ENCODE peak calls at places on chromosomes 12 and 14, in five cellular contexts. X is GM13976; E is stimulated activated CD4-positive, alpha-beta T cell treated with anti-CD3 and anti-CD28 coated beads, Interleukin-15, amount 100 ng/mL, for 24 hours; P is left kidney; S is activated T-cell treated with anti-CD3 and anti-CD28 coated beads for 24 hours. R is an unnamed sample.

GRCh38 chr12:22518067-22518719 is 26.1 kb downstream of the C2CD5 start:
- DNase-seq in X (no peak), E (no peak), P (no peak), S (no peak), R (no peak)

GRCh38 chr14:28515571-28515970 is 251.0 kb upstream of the FOXG1 start:
- DNase-seq in X (no peak), E (no peak), P (no peak), S (no peak), R (no peak)

GRCh38 chr14:61296151-61296550 is 15.0 kb upstream of the TMEM30B start:
- DNase-seq in X (no peak), E (no peak), P (no peak), S (no peak), R (no peak)

GRCh38 chr14:82565825-82566224 is 1032.2 kb upstream of the SEL1L start:
- DNase-seq in X (no peak), E (no peak), P (no peak), S (no peak), R (no peak)

GRCh38 chr12:121543786-121544185 is 37.0 kb downstream of the KDM2B start:
- DNase-seq in X (no peak), E (no peak), P (no peak), S (no peak), R (no peak)

GRCh38 chr14:54169254-54169924 is 212.8 kb upstream of the BMP4 start:
- DNase-seq in X (no peak), E (no peak), P (no peak), S (no peak), R (no peak)

GRCh38 chr12:76449572-76449971 is 101.4 kb upstream of the BBS10 start:
- DNase-seq in X (no peak), E (no peak), P (no peak), S (no peak), R (no peak)

GRCh38 chr12:121238604-121239334 is 28.8 kb downstream of the P2RX4 start:
- DNase-seq in X (no peak), E (no peak), P (peak), S (no peak), R (no peak)

GRCh38 chr14:68401320-68401719 is 391.5 kb downstream of the ZFP36L1 start:
- DNase-seq in X (no peak), E (no peak), P (no peak), S (no peak), R (no peak)

GRCh38 chr14:62443796-62444195 is 601.5 kb downstream of the KCNH5 start:
- DNase-seq in X (no peak), E (no peak), P (no peak), S (no peak), R (no peak)

GRCh38 chr14:54562334-54562733 is 4.6 kb upstream of the SAMD4A start:
- DNase-seq in X (no peak), E (no peak), P (peak), S (no peak), R (no peak)

GRCh38 chr12:2891240-2892053 is 756 bp downstream of the TULP3 start:
- DNase-seq in X (no peak), E (peak), P (peak), S (no peak), R (peak)

GRCh38 chr14:55285048-55285652 is 13.9 kb downstream of the FBXO34 start:
- DNase-seq in X (no peak), E (no peak), P (no peak), S (no peak), R (no peak)

GRCh38 chr14:34713681-34714319 is 593 bp downstream of the CFL2 start:
- DNase-seq in X (peak), E (peak), P (peak), S (peak), R (peak)

GRCh38 chr12:109542014-109542413 is 31.3 kb downstream of the MMAB start:
- DNase-seq in X (no peak), E (no peak), P (no peak), S (no peak), R (no peak)

GRCh38 chr12:117034249-117034648 is 65.0 kb downstream of the TESC start:
- DNase-seq in X (no peak), E (no peak), P (no peak), S (no peak), R (no peak)

GRCh38 chr14:68921049-68921448 is 58.1 kb downstream of the ACTN1 start:
- DNase-seq in X (no peak), E (no peak), P (no peak), S (no peak), R (no peak)

R was measured in stimulated activated naive CD4-positive, alpha-beta T cell treated with Interleukin-2 at 50 U/mL for 16 hours.